ENCODE peak calls at places on chromosomes 13 and 19, in nine cellular contexts. W is psoas muscle, V is NCI-H1092 treated with DMSO at 0.1 percent for 48 hours, R is non-pigmented ciliary epithelial cell, L is NCI-H146, N is COR-L47, D is putamen, S is hypothalamus, F is T-helper 9 cell. I is an unnamed sample.
A peak's percentile ranks its signal among the peaks of the same experiment; 100 is the strongest.

GRCh38 chr19:49801966-49802661 is 11.0 kb downstream of the FUZ start:
- DNase-seq in W (peak; percentile 96), V (peak; percentile 85), R (peak; percentile 60), L (no peak), N (no peak), D (peak; percentile 93), S (peak; percentile 80), F (no peak), I (peak; percentile 80)

GRCh38 chr19:49554701-49555181 is 25.6 kb downstream of the NOSIP start:
- DNase-seq in W (no peak), V (no peak), R (no peak), L (no peak), N (no peak), D (no peak), S (no peak), F (peak; percentile 32), I (no peak)

GRCh38 chr13:27022571-27023311 is 148.9 kb downstream of the USP12 start:
- DNase-seq in W (no peak), V (peak; percentile 71), R (no peak), L (peak; percentile 72), N (peak; percentile 60), D (peak; percentile 52), S (no peak), F (no peak), I (no peak)

GRCh38 chr13:104984296-104984818 is 1551.1 kb downstream of the EFNB2 start:
- DNase-seq in W (no peak), V (no peak), R (peak; percentile 38), L (no peak), N (no peak), D (no peak), S (no peak), F (peak; percentile 9), I (no peak)

GRCh38 chr19:1270168-1270853 is 1.2 kb downstream of the CIRBP start:
- DNase-seq in W (peak; percentile 80), V (peak; percentile 41), R (no peak), L (no peak), N (no peak), D (no peak), S (no peak), F (no peak), I (no peak)

GRCh38 chr13:44259045-44260042 is 114.3 kb upstream of the SERP2 start:
- DNase-seq in W (peak; percentile 62), V (peak; percentile 48), R (no peak), L (no peak), N (peak; percentile 31), D (no peak), S (no peak), F (peak; percentile 29), I (no peak)

GRCh38 chr19:14091086-14091884 is 734 bp upstream of the SAMD1 start:
- DNase-seq in W (no peak), V (peak; percentile 59), R (no peak), L (peak; percentile 93), N (peak; percentile 76), D (peak; percentile 64), S (peak; percentile 59), F (peak; percentile 40), I (peak; percentile 79)

GRCh38 chr13:90706631-90707030 is 640.9 kb upstream of the MIR17HG start:
- DNase-seq in W (no peak), V (no peak), R (no peak), L (no peak), N (no peak), D (no peak), S (no peak), F (no peak), I (no peak)

GRCh38 chr19:7860166-7860901 is 13.9 kb downstream of the PRR36 start:
- DNase-seq in W (peak; percentile 42), V (no peak), R (no peak), L (no peak), N (no peak), D (no peak), S (no peak), F (no peak), I (no peak)

GRCh38 chr19:33684550-33685303 is 63.0 kb downstream of the CHST8 start:
- DNase-seq in W (no peak), V (peak; percentile 48), R (no peak), L (no peak), N (no peak), D (no peak), S (no peak), F (no peak), I (peak; percentile 15)

GRCh38 chr13:111114362-111115050 is 604 bp upstream of the ARHGEF7 start:
- DNase-seq in W (peak; percentile 80), V (peak; percentile 72), R (no peak), L (peak; percentile 36), N (peak; percentile 35), D (peak; percentile 29), S (no peak), F (no peak), I (peak; percentile 54)

GRCh38 chr19:20422616-20423205 is 142.9 kb downstream of the ZNF737 start:
- DNase-seq in W (peak; percentile 48), V (no peak), R (no peak), L (no peak), N (no peak), D (peak; percentile 16), S (no peak), F (no peak), I (no peak)

GRCh38 chr19:28500319-28500718 is 712.6 kb downstream of the UQCRFS1 start:
- DNase-seq in W (no peak), V (no peak), R (no peak), L (no peak), N (no peak), D (no peak), S (no peak), F (no peak), I (no peak)

GRCh38 chr19:52734340-52734892 is 428 bp downstream of the ZNF611 start:
- DNase-seq in W (peak; percentile 65), V (no peak), R (no peak), L (peak; percentile 62), N (peak; percentile 1), D (peak; percentile 12), S (no peak), F (peak; percentile 6), I (peak; percentile 46)

GRCh38 chr19:3631053-3631861 is 4.7 kb upstream of the CACTIN start:
- DNase-seq in W (no peak), V (no peak), R (no peak), L (no peak), N (no peak), D (no peak), S (no peak), F (no peak), I (no peak)

GRCh38 chr13:75838366-75839017 is 202.4 kb downstream of the LMO7 start:
- DNase-seq in W (no peak), V (peak; percentile 19), R (no peak), L (no peak), N (peak; percentile 4), D (no peak), S (no peak), F (no peak), I (no peak)

GRCh38 chr19:3982701-3983541 is 2.3 kb downstream of the EEF2 start:
- DNase-seq in W (peak; percentile 82), V (no peak), R (no peak), L (no peak), N (no peak), D (no peak), S (no peak), F (no peak), I (no peak)

GRCh38 chr19:55696301-55697068 is 21.5 kb downstream of the EPN1 start:
- DNase-seq in W (no peak), V (no peak), R (no peak), L (no peak), N (no peak), D (no peak), S (no peak), F (no peak), I (no peak)

GRCh38 chr13:113950451-113951245 is 23.2 kb downstream of the C13orf46 start:
- DNase-seq in W (peak; percentile 57), V (no peak), R (no peak), L (no peak), N (no peak), D (no peak), S (no peak), F (no peak), I (no peak)

GRCh38 chr13:22103628-22104027 is 432.8 kb downstream of the FGF9 start:
- DNase-seq in W (no peak), V (no peak), R (no peak), L (no peak), N (no peak), D (no peak), S (no peak), F (no peak), I (no peak)

GRCh38 chr19:47447470-47448359 is 24.0 kb downstream of the SLC8A2 start:
- DNase-seq in W (peak; percentile 76), V (peak; percentile 59), R (no peak), L (peak; percentile 94), N (no peak), D (no peak), S (peak; percentile 9), F (peak; percentile 28), I (peak; percentile 88)

GRCh38 chr13:111572956-111573355 is 252.5 kb downstream of the TEX29 start:
- DNase-seq in W (no peak), V (peak; percentile 100), R (no peak), L (peak; percentile 99), N (peak; percentile 100), D (no peak), S (no peak), F (no peak), I (no peak)